ENCODE peak calls at places on chromosome 11, in five cellular contexts. Z, E, X, C and R are unnamed samples.

GRCh38 chr11:12174145-12175143 is 64.1 kb downstream of the MICAL2 start:
- DNase-seq in Z (no peak), E (no peak), X (no peak), C (no peak), R (no peak)

GRCh38 chr11:17607083-17607429 is 60.0 kb downstream of the OTOG start:
- DNase-seq in Z (no peak), E (no peak), X (no peak), C (no peak), R (no peak)

GRCh38 chr11:37364246-37364839 is 766.3 kb upstream of the RAG2 start:
- DNase-seq in Z (peak), E (no peak), X (no peak), C (no peak), R (no peak)

GRCh38 chr11:44016546-44017442 is 31.0 kb upstream of the ACCSL start:
- DNase-seq in Z (no peak), E (peak), X (no peak), C (no peak), R (no peak)

GRCh38 chr11:77431813-77432212 is 42.1 kb downstream of the PAK1 start:
- DNase-seq in Z (no peak), E (no peak), X (no peak), C (no peak), R (no peak)

GRCh38 chr11:131811380-131811779 is 441.0 kb downstream of the NTM start:
- DNase-seq in Z (no peak), E (no peak), X (no peak), C (no peak), R (no peak)

GRCh38 chr11:76765863-76766350 is 17.2 kb upstream of the TSKU start:
- DNase-seq in Z (no peak), E (no peak), X (no peak), C (no peak), R (no peak)

GRCh38 chr11:85682330-85683305 is 3.4 kb downstream of the CCDC89 start:
- DNase-seq in Z (no peak), E (peak), X (no peak), C (no peak), R (no peak)

GRCh38 chr11:19344661-19345518 is 104.1 kb upstream of the E2F8 start:
- DNase-seq in Z (no peak), E (no peak), X (peak), C (peak), R (peak)

GRCh38 chr11:82539669-82540068 is 194.0 kb downstream of the FAM181B start:
- DNase-seq in Z (no peak), E (no peak), X (no peak), C (no peak), R (no peak)

GRCh38 chr11:4464216-4465159 is 15.4 kb downstream of the OR52K2 start:
- DNase-seq in Z (no peak), E (no peak), X (no peak), C (no peak), R (no peak)

GRCh38 chr11:80958414-80958813 is 1517.6 kb upstream of the TENM4 start:
- DNase-seq in Z (no peak), E (no peak), X (no peak), C (no peak), R (no peak)

GRCh38 chr11:9277176-9277575 is 12.0 kb upstream of the DENND5A start:
- DNase-seq in Z (no peak), E (no peak), X (no peak), C (no peak), R (no peak)